ENCODE peak calls at places on chromosome 15, in nine cellular contexts. T, P, W, F, X, U, N, Q and J are unnamed samples.

GRCh38 chr15:60993008-60993407 is 236.1 kb downstream of the RORA start:
- DNase-seq in T (no peak), P (no peak), W (no peak), F (no peak), X (no peak), U (no peak), N (peak), Q (no peak), J (no peak)

GRCh38 chr15:40633178-40633577 is 39.1 kb downstream of the KNL1 start:
- DNase-seq in T (no peak), P (no peak), W (no peak), F (peak), X (no peak), U (no peak), N (peak), Q (no peak), J (no peak)

GRCh38 chr15:67085818-67086649 is 20.6 kb downstream of the SMAD3 start:
- DNase-seq in T (no peak), P (peak), W (peak), F (no peak), X (no peak), U (no peak), N (peak), Q (peak), J (no peak)

GRCh38 chr15:100125627-100126231 is 216.0 kb downstream of the ADAMTS17 start:
- DNase-seq in T (peak), P (no peak), W (peak), F (no peak), X (peak), U (no peak), N (no peak), Q (no peak), J (no peak)

GRCh38 chr15:66800584-66801235 is 98.7 kb downstream of the SMAD6 start:
- DNase-seq in T (peak), P (no peak), W (peak), F (peak), X (no peak), U (no peak), N (no peak), Q (no peak), J (no peak)

GRCh38 chr15:61474796-61475195 is 245.7 kb upstream of the RORA start:
- DNase-seq in T (no peak), P (no peak), W (no peak), F (no peak), X (no peak), U (no peak), N (no peak), Q (no peak), J (no peak)

GRCh38 chr15:68196445-68197169 is 8.5 kb downstream of the CALML4 start:
- DNase-seq in T (no peak), P (no peak), W (peak), F (no peak), X (no peak), U (no peak), N (no peak), Q (no peak), J (no peak)

GRCh38 chr15:58497036-58497785 is 65.4 kb downstream of the LIPC start:
- DNase-seq in T (no peak), P (no peak), W (peak), F (no peak), X (no peak), U (no peak), N (no peak), Q (no peak), J (no peak)

GRCh38 chr15:82737975-82738374 is 28.3 kb upstream of the AP3B2 start:
- DNase-seq in T (no peak), P (no peak), W (no peak), F (peak), X (no peak), U (peak), N (peak), Q (peak), J (no peak)

GRCh38 chr15:36863551-36863950 is 236.8 kb downstream of the MEIS2 start:
- DNase-seq in T (no peak), P (no peak), W (no peak), F (no peak), X (no peak), U (no peak), N (peak), Q (no peak), J (no peak)

GRCh38 chr15:98562361-98562791 is 86.0 kb upstream of the IGF1R start:
- DNase-seq in T (no peak), P (no peak), W (no peak), F (no peak), X (peak), U (no peak), N (no peak), Q (no peak), J (no peak)
- TF ChIP-seq POLR2A in T (no peak), P (no peak), W (no peak), F (no peak), X (no peak), U (no peak), N (no peak), Q (no peak), J (no peak)

GRCh38 chr15:74781673-74782595 is at the start of gene CSK:
- DNase-seq in T (peak), P (peak), W (peak), F (peak), X (peak), U (peak), N (peak), Q (peak), J (peak)
- TF ChIP-seq POLR2A in T (peak), P (peak), W (peak), F (peak), X (no peak), U (no peak), N (no peak), Q (no peak), J (no peak)

GRCh38 chr15:96542130-96542770 is 211.8 kb downstream of the NR2F2 start:
- DNase-seq in T (no peak), P (no peak), W (no peak), F (no peak), X (no peak), U (no peak), N (no peak), Q (no peak), J (no peak)
- TF ChIP-seq POLR2A in T (no peak), P (no peak), W (no peak), F (no peak), X (no peak), U (no peak), N (no peak), Q (no peak), J (no peak)

DNA sequence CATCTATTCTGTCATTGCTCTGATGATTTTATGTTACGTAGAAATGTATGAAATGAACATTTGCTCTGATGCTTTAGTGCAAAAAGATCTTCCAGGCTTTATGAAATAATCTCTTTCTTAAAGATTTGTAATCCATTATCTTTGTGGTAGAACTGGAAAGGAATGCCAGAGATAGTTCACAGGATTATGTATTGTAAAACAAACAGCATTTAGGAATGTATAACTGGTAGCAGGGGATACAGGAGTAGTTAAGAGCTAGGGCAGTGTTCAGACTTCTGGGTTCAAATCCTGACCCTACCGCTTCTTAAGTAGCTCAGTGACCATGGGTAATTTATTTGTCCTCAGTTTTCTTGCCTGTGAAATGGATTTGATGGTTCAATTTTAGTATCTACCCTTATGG is 429.8 kb upstream of the TPM1 start:
- DNase-seq in T (no peak), P (no peak), W (no peak), F (no peak), X (no peak), U (no peak), N (peak), Q (no peak), J (no peak)
- TF ChIP-seq POLR2A in T (no peak), P (no peak), W (no peak), F (no peak), X (no peak), U (no peak), N (no peak), Q (no peak), J (no peak)

GRCh38 chr15:44261007-44261706 is 27.4 kb upstream of the GOLM2 start:
- DNase-seq in T (no peak), P (no peak), W (no peak), F (peak), X (no peak), U (no peak), N (no peak), Q (no peak), J (no peak)

GRCh38 chr15:44265757-44266156 is 22.8 kb upstream of the GOLM2 start:
- DNase-seq in T (no peak), P (no peak), W (no peak), F (no peak), X (no peak), U (no peak), N (no peak), Q (peak), J (no peak)

DNA sequence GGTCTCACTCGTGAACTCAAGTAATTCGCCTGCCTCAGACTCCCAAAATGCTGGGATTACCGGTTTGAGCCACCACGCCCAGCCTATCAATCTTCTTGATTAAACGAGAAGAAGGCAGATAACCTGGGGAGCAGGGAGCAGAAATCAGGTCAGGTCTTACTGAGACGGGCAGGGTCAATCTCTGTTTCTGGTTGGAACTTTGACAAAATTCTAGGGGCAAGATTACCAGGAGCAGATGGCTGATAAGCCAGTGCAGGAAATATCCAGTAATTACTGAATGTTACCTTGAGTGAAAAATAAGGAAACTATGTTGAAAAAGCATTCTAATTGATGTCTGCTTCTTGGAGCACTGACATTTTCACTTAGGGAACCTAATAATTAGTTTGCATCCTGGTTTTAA is 24.4 kb upstream of the GOLM2 start:
- DNase-seq in T (no peak), P (no peak), W (no peak), F (no peak), X (no peak), U (no peak), N (no peak), Q (no peak), J (no peak)
- TF ChIP-seq POLR2A in T (no peak), P (no peak), W (no peak), F (no peak), X (no peak), U (no peak), N (no peak), Q (no peak), J (no peak)

GRCh38 chr15:52019394-52020252 is 604 bp downstream of the MAPK6 start:
- DNase-seq in T (peak), P (peak), W (peak), F (peak), X (peak), U (peak), N (peak), Q (peak), J (peak)
- TF ChIP-seq POLR2A in T (peak), P (peak), W (peak), F (peak), X (peak), U (peak), N (peak), Q (peak), J (peak)

DNA sequence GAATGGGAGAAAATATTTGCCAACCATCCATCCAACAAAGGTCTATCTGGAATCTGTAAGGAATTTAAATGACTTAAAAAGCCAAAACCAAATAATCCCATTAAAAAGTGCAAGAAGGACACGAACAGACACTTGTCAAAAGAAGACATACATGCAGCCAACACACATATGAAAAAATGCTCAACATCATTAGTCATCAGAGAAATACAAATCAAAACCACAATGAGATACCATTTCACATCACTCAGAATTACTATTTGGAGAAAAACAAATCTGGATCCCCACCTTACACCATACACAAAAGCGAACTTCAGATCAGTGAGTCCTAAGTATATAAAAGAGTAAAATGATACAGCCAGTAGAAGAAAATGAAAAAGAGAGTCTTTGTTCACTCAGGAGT is 58.6 kb upstream of the MNS1 start:
- DNase-seq in T (no peak), P (no peak), W (no peak), F (no peak), X (no peak), U (no peak), N (no peak), Q (no peak), J (no peak)
- TF ChIP-seq POLR2A in T (no peak), P (no peak), W (no peak), F (no peak), X (no peak), U (no peak), N (no peak), Q (no peak), J (no peak)